ENCODE peak calls at places on chromosomes 6 and 20, in five cellular contexts. M, W, V, E and B are unnamed samples.

GRCh38 chr6:6319947-6320811 is at the start of gene F13A1:
- DNase-seq in M (no peak), W (no peak), V (no peak), E (no peak), B (no peak)

GRCh38 chr20:59688999-59689398 is 84.7 kb downstream of the PHACTR3 start:
- DNase-seq in M (no peak), W (no peak), V (no peak), E (no peak), B (no peak)

GRCh38 chr20:59775221-59776055 is 158.0 kb downstream of the SYCP2 start:
- DNase-seq in M (no peak), W (no peak), V (no peak), E (no peak), B (no peak)

GRCh38 chr20:58546756-58547526 is 31.7 kb upstream of the APCDD1L start:
- DNase-seq in M (no peak), W (no peak), V (peak), E (no peak), B (no peak)

GRCh38 chr6:134624781-134625180 is 306.9 kb upstream of the SGK1 start:
- DNase-seq in M (no peak), W (no peak), V (no peak), E (no peak), B (no peak)

GRCh38 chr6:27293436-27294152 is 18.5 kb downstream of the POM121L2 start:
- DNase-seq in M (no peak), W (peak), V (no peak), E (no peak), B (no peak)

GRCh38 chr6:157045831-157046454 is 268.8 kb downstream of the ARID1B start:
- DNase-seq in M (no peak), W (peak), V (no peak), E (no peak), B (no peak)

GRCh38 chr20:59731371-59731770 is 127.0 kb downstream of the PHACTR3 start:
- DNase-seq in M (no peak), W (no peak), V (no peak), E (no peak), B (no peak)

GRCh38 chr6:3341467-3341866 is 82.7 kb downstream of the PSMG4 start:
- DNase-seq in M (no peak), W (peak), V (no peak), E (no peak), B (no peak)

GRCh38 chr6:123759472-123759871 is 44.2 kb upstream of the NKAIN2 start:
- DNase-seq in M (no peak), W (no peak), V (no peak), E (no peak), B (no peak)

GRCh38 chr6:113588646-113589045 is 268.5 kb upstream of the MARCKS start:
- DNase-seq in M (no peak), W (no peak), V (no peak), E (no peak), B (no peak)

GRCh38 chr6:43445576-43445975 is 9.8 kb downstream of the DLK2 start:
- DNase-seq in M (no peak), W (no peak), V (no peak), E (no peak), B (no peak)

GRCh38 chr6:41574002-41574401 is 27.8 kb downstream of the FOXP4 start:
- DNase-seq in M (no peak), W (no peak), V (no peak), E (no peak), B (no peak)

GRCh38 chr20:17835240-17835940 is 133.2 kb downstream of the SNX5 start:
- DNase-seq in M (no peak), W (peak), V (no peak), E (peak), B (no peak)

GRCh38 chr20:32896521-32897280 is 38.0 kb downstream of the EFCAB8 start:
- DNase-seq in M (no peak), W (no peak), V (no peak), E (no peak), B (no peak)

GRCh38 chr20:942611-943010 is 26.5 kb upstream of the ANGPT4 start:
- DNase-seq in M (no peak), W (no peak), V (no peak), E (no peak), B (no peak)

GRCh38 chr6:1552296-1552761 is 57.4 kb upstream of the FOXC1 start:
- DNase-seq in M (peak), W (peak), V (no peak), E (no peak), B (no peak)

GRCh38 chr6:154893927-154894326 is 101.2 kb upstream of the TIAM2 start:
- DNase-seq in M (no peak), W (peak), V (no peak), E (no peak), B (no peak)

GRCh38 chr6:1611572-1612385 is 2.1 kb downstream of the FOXC1 start:
- DNase-seq in M (peak), W (peak), V (no peak), E (no peak), B (no peak)

DNA sequence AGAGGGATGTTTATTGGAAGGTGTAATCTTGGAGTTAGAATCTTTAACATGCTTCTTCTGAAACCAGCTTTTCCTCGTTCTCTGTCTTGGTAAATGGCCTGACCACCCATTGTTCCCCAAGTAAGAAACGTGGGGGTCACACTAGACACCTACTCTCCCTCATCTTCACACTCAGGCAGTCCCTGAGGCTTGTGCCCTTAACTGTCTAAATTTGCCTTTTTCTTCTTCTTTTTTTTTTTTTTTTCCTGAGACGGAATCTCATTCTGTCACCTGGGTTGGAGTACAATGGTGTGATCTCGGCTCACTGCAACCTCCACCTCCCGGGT is 16.2 kb upstream of the ARFGEF2 start:
- DNase-seq in M (no peak), W (no peak), V (no peak), E (no peak), B (no peak)
- TF ChIP-seq CTCF in M (no peak), W (no peak), V (no peak), E (no peak), B (peak)

GRCh38 chr6:129498950-129499870 is 210.8 kb downstream of the ARHGAP18 start:
- DNase-seq in M (peak), W (peak), V (no peak), E (no peak), B (no peak)
- TF ChIP-seq CTCF in M (no peak), W (peak), V (peak), E (peak), B (peak)

DNA sequence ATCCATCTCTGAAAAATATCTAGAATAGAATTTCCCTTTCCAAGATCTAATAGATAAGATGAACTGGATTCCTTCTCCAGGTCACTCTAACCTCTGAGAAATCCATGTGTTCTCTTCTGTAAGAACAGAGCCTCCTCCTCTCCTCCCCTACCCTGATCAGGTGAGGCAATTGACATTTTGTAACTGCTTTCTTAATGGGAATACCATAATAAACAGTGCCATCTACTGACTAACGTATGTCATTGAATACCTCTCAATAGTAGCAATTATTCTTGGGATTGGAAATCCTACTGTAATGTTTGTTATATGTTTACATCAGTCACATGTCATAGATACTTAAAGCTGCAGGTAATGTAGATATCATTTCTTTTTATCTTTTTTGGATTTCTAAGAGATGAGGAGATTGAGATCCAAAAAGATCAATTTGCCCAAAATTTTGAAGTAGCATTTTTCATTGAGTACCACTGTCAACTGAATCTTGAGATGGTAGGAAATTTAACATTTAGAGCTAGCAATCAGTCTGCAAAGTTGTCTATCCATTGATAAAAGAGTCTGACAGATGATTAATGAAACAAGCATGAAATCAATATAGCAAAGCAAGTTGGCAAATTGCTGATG is 365.8 kb upstream of the HSF2 start:
- DNase-seq in M (peak), W (peak), V (no peak), E (no peak), B (no peak)
- TF ChIP-seq CTCF in M (no peak), W (peak), V (peak), E (peak), B (peak)

GRCh38 chr6:104003803-104004516 is 855.8 kb downstream of the HACE1 start:
- DNase-seq in M (no peak), W (no peak), V (no peak), E (no peak), B (no peak)
- TF ChIP-seq CTCF in M (no peak), W (no peak), V (no peak), E (no peak), B (peak)

DNA sequence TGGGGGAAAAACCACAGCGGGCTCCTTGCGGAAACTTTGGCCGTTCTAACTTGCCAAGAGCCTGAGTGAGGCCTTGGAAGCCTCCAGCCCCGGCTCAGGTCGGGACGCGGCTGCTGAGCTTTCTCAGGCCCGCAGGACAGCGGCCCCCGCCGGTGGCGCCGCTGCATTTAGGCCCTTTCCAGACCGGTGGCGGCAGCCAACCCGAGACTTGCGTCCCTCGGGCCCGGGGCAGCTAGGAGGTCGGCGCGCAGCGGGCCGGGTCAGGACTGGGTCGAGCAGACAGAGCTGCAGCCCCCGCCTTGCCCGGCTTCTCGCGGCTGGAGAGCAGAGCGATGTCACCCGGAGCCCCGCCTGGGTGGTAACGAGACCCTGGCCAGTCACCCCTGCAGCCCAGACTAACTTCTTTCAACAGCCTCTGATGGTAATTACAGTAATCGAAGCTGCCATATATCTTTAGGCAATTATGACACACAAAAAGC is 2.7 kb downstream of the NR2E1 start:
- DNase-seq in M (peak), W (no peak), V (no peak), E (peak), B (no peak)
- TF ChIP-seq CTCF in M (no peak), W (no peak), V (no peak), E (peak), B (peak)

DNA sequence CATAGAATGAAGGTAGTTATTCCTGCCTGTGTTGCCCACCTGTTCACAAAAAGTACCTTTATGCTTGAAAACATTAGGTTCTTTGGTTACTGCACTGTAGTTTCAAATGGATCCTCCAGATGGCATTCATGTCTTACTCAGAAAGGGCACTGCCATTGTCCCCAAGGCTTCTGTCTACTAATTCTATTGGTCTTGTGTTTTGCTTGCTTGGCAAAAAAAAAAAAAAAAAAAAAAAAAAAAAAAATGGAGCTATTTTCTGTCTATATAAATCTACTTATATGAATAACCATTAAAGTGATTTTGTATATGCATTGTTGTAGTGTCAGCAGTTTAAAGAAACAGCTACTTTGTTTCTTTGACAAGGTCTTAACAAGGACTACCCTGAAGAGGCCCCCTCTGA is 12.7 kb upstream of the EFHC1 start:
- DNase-seq in M (peak), W (peak), V (no peak), E (no peak), B (no peak)
- TF ChIP-seq CTCF in M (no peak), W (peak), V (no peak), E (peak), B (peak)

GRCh38 chr6:55617272-55617671 is 38.3 kb upstream of the HMGCLL1 start:
- DNase-seq in M (peak), W (peak), V (no peak), E (no peak), B (no peak)
- TF ChIP-seq CTCF in M (no peak), W (peak), V (no peak), E (peak), B (peak)

GRCh38 chr6:160348552-160349441 is 619 bp downstream of the SLC22A3 start:
- DNase-seq in M (no peak), W (no peak), V (no peak), E (no peak), B (no peak)
- TF ChIP-seq CTCF in M (no peak), W (no peak), V (no peak), E (no peak), B (peak)